ENCODE peak calls at places on chromosomes 3 and 15, in five cellular contexts. R is HCT116, U is GM12878, M is K562, O is HepG2. Q is an unnamed sample. For H3K4me1, the result is how much of the 10 kb centered on the place peaks cover.

GRCh38 chr3:138187296-138188012 is at the start of gene ARMC8:
- DNase-seq in M (peak), U (no peak), R (peak), O (peak), Q (peak)

GRCh38 chr3:74139648-74140047 is 474.8 kb downstream of the CNTN3 start:
- DNase-seq in R (no peak), O (no peak), U (no peak), M (no peak), Q (peak)

GRCh38 chr3:86774082-86774691 is 216.8 kb downstream of the VGLL3 start:
- DNase-seq in M (no peak), U (no peak), O (peak), R (no peak), Q (no peak)

GRCh38 chr3:24220859-24221657 is 273.6 kb downstream of the THRB start:
- DNase-seq in M (no peak), R (no peak), U (no peak), O (no peak), Q (peak)

GRCh38 chr3:27195059-27195458 is 174.1 kb downstream of the NEK10 start:
- DNase-seq in M (no peak), U (no peak), R (no peak), O (no peak), Q (no peak)

GRCh38 chr3:74415731-74416130 is 198.7 kb downstream of the CNTN3 start:
- DNase-seq in M (no peak), O (no peak), R (no peak), U (no peak), Q (peak)

GRCh38 chr3:72177075-72178050 is 392.4 kb upstream of the PROK2 start:
- DNase-seq in U (no peak), R (no peak), M (peak), O (no peak), Q (no peak)

GRCh38 chr15:94199725-94200124 is 31.6 kb upstream of the MCTP2 start:
- DNase-seq in O (no peak), U (no peak), R (no peak), M (no peak), Q (no peak)

GRCh38 chr15:52463638-52464037 is 65.0 kb downstream of the MYO5A start:
- DNase-seq in U (no peak), O (no peak), R (no peak), M (no peak), Q (no peak)

GRCh38 chr3:52204337-52205073 is 6.5 kb downstream of the ALAS1 start:
- DNase-seq in U (no peak), O (peak), M (no peak), R (no peak), Q (no peak)

DNA sequence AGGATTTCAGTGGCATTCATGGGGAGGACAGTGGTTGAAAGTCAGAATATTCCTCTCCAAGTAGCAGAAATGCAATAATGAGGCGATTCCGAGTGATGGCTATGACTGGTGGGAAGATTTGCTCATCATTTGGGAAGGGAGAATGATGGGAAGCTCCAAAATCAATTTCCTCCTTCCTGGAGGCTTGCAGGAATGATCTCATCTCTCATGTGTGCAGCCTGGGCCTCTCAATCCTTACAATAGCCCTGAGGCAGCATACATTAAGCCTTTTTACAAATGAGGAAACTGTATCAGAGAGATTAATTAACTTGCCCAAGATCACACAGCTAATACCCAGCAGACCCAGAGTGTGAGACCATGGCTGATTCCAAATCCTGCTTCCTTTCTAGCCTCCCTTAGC is 58.7 kb downstream of the BOC start:
- DNase-seq in U (no peak), R (no peak), O (no peak), M (no peak), Q (no peak)
- H3K4me1 ChIP-seq in U (under half), R (under half), O (under half), M (under half), Q (under half)

GRCh38 chr15:49847937-49848823 is 227.3 kb downstream of the DTWD1 start:
- DNase-seq in M (no peak), R (no peak), O (no peak), U (no peak), Q (no peak)
- TF ChIP-seq ZNF274 in M (no peak), R (no peak), O (no peak), U (no peak), Q (no peak)

DNA sequence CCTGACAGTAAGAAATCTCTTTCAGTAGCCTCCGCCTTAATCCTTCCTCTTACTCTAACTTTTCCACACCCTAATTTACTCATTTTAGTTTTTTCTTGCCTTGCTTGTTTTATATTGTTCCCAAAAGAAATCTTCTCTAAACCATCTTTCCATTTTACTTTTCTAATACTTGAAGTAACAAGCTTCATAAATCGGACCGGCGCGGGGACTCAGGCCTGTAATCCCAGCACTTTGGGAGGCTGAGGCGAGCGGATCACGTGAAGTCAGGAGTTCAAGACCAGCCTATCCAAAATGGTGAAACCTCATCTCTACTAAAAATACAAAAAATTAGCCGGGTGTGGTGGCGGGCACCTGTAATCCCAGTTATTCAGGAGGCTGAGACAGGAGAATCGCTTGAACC is 17.3 kb downstream of the ZNF148 start:
- DNase-seq in R (no peak), M (no peak), U (no peak), O (no peak), Q (no peak)
- H3K9ac ChIP-seq in R (no peak), M (no peak), U (peak), O (peak), Q (no peak)

GRCh38 chr3:149603126-149604074 is 54.4 kb downstream of the WWTR1 start:
- DNase-seq in U (no peak), O (no peak), M (no peak), R (no peak), Q (no peak)

GRCh38 chr3:149599236-149599635 is 58.6 kb downstream of the WWTR1 start:
- DNase-seq in M (no peak), U (no peak), O (peak), R (no peak), Q (no peak)

GRCh38 chr3:149604125-149604851 is 53.5 kb downstream of the WWTR1 start:
- DNase-seq in U (no peak), O (no peak), R (no peak), M (no peak), Q (no peak)

GRCh38 chr3:149596136-149596770 is 61.6 kb downstream of the WWTR1 start:
- DNase-seq in R (no peak), U (no peak), M (no peak), O (no peak), Q (no peak)

DNA sequence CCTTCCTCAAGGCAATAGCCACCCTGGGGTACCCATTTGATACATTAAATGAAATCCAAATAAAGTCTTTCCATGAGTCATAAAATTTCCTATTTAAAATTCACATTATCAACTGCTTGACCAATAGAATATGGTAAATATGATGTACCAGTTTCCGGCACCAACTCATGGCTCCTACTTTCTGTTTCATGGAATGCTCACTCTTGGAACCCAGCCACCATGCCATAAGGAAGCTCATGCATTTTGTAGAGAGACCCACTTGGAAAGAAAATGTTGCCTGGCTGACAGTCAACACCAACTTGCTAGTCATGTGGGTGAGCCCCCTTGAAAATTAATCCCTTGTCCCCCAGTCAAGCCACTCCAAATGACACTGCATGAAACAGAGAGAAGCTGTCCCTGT is 57.2 kb downstream of the WWTR1 start:
- DNase-seq in U (no peak), M (no peak), R (no peak), O (no peak), Q (no peak)
- H3K4me1 ChIP-seq in U (under half), M (under half), R (under half), O (half or more), Q (under half)

GRCh38 chr3:117355566-117355965 is 646.0 kb downstream of the TUSC7 start:
- DNase-seq in U (no peak), O (peak), R (no peak), M (peak), Q (peak)
- TF ChIP-seq ZNF274 in U (no peak), O (no peak), R (no peak), M (no peak), Q (no peak)